ENCODE peak calls at places on chromosomes 3 and 15, in ten cellular contexts. C is cardiac muscle cell, V is foreskin fibroblast, I is NB4, J is GM13977, A is fibroblast of lung, Z is glutamatergic neuron, H is GM12865, E is GM20000, L is foreskin keratinocyte. U is an unnamed sample.

GRCh38 chr15:77026501-77027110 is 31.7 kb downstream of the PSTPIP1 start:
- DNase-seq in J (no peak), L (no peak), C (peak; percentile 44), H (no peak), Z (no peak), V (no peak), A (no peak), I (no peak), E (no peak), U (no peak)

GRCh38 chr3:9715764-9716437 is 12.3 kb downstream of the CPNE9 start:
- DNase-seq in V (peak; percentile 79), L (peak; percentile 46), A (peak; percentile 88), Z (no peak), E (no peak), H (no peak), I (peak; percentile 91), C (no peak), J (no peak), U (no peak)

GRCh38 chr3:41482134-41482533 is 282.8 kb downstream of the CTNNB1 start:
- DNase-seq in I (no peak), V (no peak), L (no peak), H (no peak), A (no peak), J (no peak), Z (no peak), C (no peak), E (no peak), U (no peak)

GRCh38 chr3:131036986-131037385 is 10.3 kb downstream of the NEK11 start:
- DNase-seq in V (peak; percentile 9), C (no peak), H (no peak), E (no peak), I (no peak), A (no peak), Z (no peak), L (no peak), J (no peak), U (no peak)

GRCh38 chr15:50850003-50850402 is 58.5 kb upstream of the AP4E1 start:
- DNase-seq in J (no peak), Z (no peak), E (no peak), H (no peak), C (no peak), V (no peak), L (no peak), I (no peak), A (no peak), U (no peak)

GRCh38 chr3:50298836-50299637 is at the start of the genes HYAL3 and NAA80:
- DNase-seq in L (peak; percentile 98), A (peak; percentile 100), C (peak; percentile 99), V (peak; percentile 99), H (peak; percentile 100), Z (peak; percentile 98), J (peak; percentile 99), E (peak; percentile 98), I (peak; percentile 99), U (peak; percentile 99)

GRCh38 chr3:119329551-119329950 is 35.4 kb downstream of the ARHGAP31 start:
- DNase-seq in E (no peak), J (no peak), H (no peak), A (no peak), C (no peak), V (no peak), I (no peak), L (no peak), Z (no peak), U (no peak)

GRCh38 chr15:50816191-50816590 is 50.7 kb upstream of the SPPL2A start:
- DNase-seq in A (no peak), H (no peak), E (no peak), L (peak; percentile 28), Z (no peak), I (no peak), C (peak; percentile 13), J (no peak), V (no peak), U (no peak)

GRCh38 chr15:43883571-43883970 is 56.8 kb downstream of the WDR76 start:
- DNase-seq in E (no peak), C (no peak), V (no peak), L (no peak), J (no peak), Z (no peak), H (no peak), A (no peak), I (no peak), U (no peak)

GRCh38 chr15:91861223-91861622 is 7.7 kb downstream of the SLCO3A1 start:
- DNase-seq in E (no peak), A (no peak), C (no peak), J (no peak), I (peak; percentile 83), H (no peak), Z (no peak), V (no peak), L (no peak), U (no peak)

GRCh38 chr3:113374078-113374477 is 67.2 kb downstream of the CFAP44 start:
- DNase-seq in L (no peak), C (no peak), E (no peak), V (no peak), J (no peak), I (no peak), H (no peak), A (no peak), Z (no peak), U (no peak)

DNA sequence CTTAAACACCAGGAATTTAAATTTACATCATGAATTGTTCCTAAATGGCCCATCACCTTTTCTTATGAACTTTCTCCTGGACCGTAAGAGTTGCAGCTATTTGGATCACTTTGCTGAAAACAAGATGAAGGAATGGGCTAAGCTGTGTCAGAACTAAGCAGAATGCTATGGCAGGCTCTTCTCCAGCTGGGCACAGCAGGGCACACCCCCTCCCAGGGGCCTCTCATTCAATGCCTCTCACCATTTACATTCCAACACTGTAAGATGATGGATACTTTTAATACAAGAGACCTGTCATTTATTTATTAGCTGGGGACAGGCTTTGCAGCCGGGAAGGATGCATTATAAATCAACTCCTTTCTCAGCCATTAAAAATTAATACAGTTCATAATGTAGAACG is 240.2 kb downstream of the NTRK3 start:
- DNase-seq in I (no peak), V (no peak), J (no peak), E (no peak), C (no peak), Z (no peak), A (no peak), L (no peak), H (no peak), U (no peak)
- TF ChIP-seq CTCF in I (no peak), V (no peak), J (no peak), E (no peak), C (no peak), Z (no peak), A (no peak), L (no peak), H (no peak), U (no peak)

GRCh38 chr15:55515991-55516776 is 8.2 kb upstream of the DNAAF4 start:
- DNase-seq in E (no peak), V (no peak), C (no peak), A (no peak), L (no peak), I (no peak), J (no peak), Z (no peak), H (no peak), U (no peak)

GRCh38 chr15:55522741-55523450 is 14.9 kb upstream of the DNAAF4 start:
- DNase-seq in C (no peak), L (no peak), I (no peak), H (no peak), Z (no peak), V (no peak), J (no peak), A (no peak), E (no peak), U (no peak)

GRCh38 chr15:55514414-55514850 is 6.4 kb upstream of the DNAAF4 start:
- DNase-seq in J (no peak), A (no peak), Z (no peak), C (no peak), L (no peak), H (no peak), V (no peak), I (no peak), E (no peak), U (no peak)

GRCh38 chr15:55518009-55518408 is 10.0 kb upstream of the DNAAF4 start:
- DNase-seq in H (no peak), V (no peak), C (no peak), J (no peak), L (no peak), I (no peak), E (no peak), Z (no peak), A (no peak), U (no peak)

DNA sequence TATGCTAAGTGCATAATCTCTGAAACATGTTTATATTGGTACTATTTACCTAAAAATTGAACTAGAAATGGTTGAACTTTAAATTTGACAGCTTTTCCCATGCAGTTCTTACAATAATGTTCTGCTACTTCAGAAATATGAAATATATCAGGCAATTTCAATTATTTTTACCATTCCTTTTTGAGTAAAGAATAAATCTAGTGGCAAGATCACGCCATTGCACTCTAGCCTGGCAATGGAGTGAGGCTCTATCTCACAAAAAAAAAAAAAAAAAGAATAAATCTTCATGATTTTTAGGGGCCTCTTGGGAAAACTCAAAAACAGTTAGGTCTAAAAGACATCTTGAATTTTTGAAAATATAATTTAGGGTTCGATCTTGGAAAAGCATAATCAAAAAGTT is 10.6 kb upstream of the DNAAF4 start:
- DNase-seq in H (no peak), L (no peak), Z (no peak), C (no peak), A (no peak), I (no peak), E (no peak), J (no peak), V (no peak), U (no peak)
- TF ChIP-seq CTCF in H (no peak), L (peak; percentile 17), Z (peak; percentile 66), C (peak; percentile 23), A (peak; percentile 35), I (no peak), E (no peak), J (no peak), V (no peak), U (peak; percentile 47)

GRCh38 chr3:75089831-75090230 is 475.4 kb upstream of the CNTN3 start:
- DNase-seq in A (no peak), J (no peak), C (no peak), E (no peak), V (no peak), H (no peak), L (no peak), Z (no peak), I (no peak), U (no peak)
- TF ChIP-seq CTCF in A (no peak), J (no peak), C (no peak), E (no peak), V (no peak), H (no peak), L (no peak), Z (no peak), I (no peak), U (no peak)

DNA sequence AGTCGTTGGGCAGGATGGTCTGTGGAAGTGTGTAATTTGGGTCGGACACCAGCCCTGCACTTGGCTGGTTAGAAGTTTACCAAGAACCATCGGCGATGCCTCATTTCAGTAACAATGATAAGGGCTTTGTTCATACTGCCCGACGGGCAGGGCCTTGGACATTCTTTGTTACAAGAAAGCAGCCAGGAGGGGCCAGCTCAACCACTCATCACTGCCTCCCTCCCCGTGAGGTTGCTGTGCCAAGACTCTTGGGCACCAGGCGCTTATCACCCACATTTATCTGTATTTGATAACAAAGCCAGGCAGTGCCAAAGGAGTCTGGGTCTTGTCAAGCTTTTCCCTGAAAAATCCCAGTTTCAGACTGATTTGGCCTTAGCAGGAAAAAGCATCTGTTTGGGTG is 235.0 kb downstream of the ADAMTS17 start:
- DNase-seq in V (no peak), A (no peak), L (no peak), H (no peak), E (no peak), Z (no peak), J (no peak), C (no peak), I (no peak), U (no peak)
- TF ChIP-seq CTCF in V (no peak), A (no peak), L (no peak), H (no peak), E (no peak), Z (no peak), J (no peak), C (no peak), I (no peak), U (no peak)

U was measured in nephron progenitor cell.